ENCODE peak calls at places on chromosomes 2 and 18, in seven cellular contexts. Z, G, N, J, M, I and B are unnamed samples.
A peak's percentile ranks its signal among the peaks of the same experiment; 100 is the strongest.

GRCh38 chr2:241617431-241618154 is 19.4 kb downstream of the THAP4 start:
- DNase-seq in M (peak; percentile 91), Z (no peak), J (peak; percentile 88), I (no peak), N (no peak), G (no peak), B (no peak)

GRCh38 chr2:238566001-238566645 is 139.4 kb downstream of the ASB1 start:
- DNase-seq in M (no peak), N (no peak), J (no peak), I (no peak), Z (no peak), G (no peak), B (no peak)

GRCh38 chr2:212712466-212712865 is 173.9 kb upstream of the ERBB4 start:
- DNase-seq in Z (no peak), N (no peak), G (no peak), I (no peak), J (no peak), M (no peak), B (no peak)

GRCh38 chr2:2039826-2040225 is 291.2 kb downstream of the MYT1L start:
- DNase-seq in J (no peak), M (no peak), N (no peak), G (no peak), Z (no peak), I (no peak), B (no peak)

GRCh38 chr2:19474128-19474527 is 115.7 kb upstream of the OSR1 start:
- DNase-seq in M (no peak), I (no peak), Z (no peak), N (no peak), J (no peak), G (no peak), B (peak; percentile 70)

GRCh38 chr2:220736778-220737177 is 835.3 kb downstream of the EPHA4 start:
- DNase-seq in G (no peak), N (no peak), J (no peak), M (peak; percentile 47), I (no peak), Z (no peak), B (no peak)

GRCh38 chr2:178279142-178279541 is 84.8 kb downstream of the OSBPL6 start:
- DNase-seq in N (no peak), J (no peak), I (no peak), G (peak; percentile 76), Z (no peak), M (peak; percentile 54), B (peak; percentile 92)

GRCh38 chr2:230614913-230615332 is 97.7 kb upstream of the CAB39 start:
- DNase-seq in Z (no peak), M (peak; percentile 26), J (no peak), N (peak; percentile 39), I (no peak), G (no peak), B (peak; percentile 62)

GRCh38 chr2:214127178-214127970 is 283.5 kb upstream of the VWC2L start:
- DNase-seq in I (peak; percentile 20), G (peak; percentile 69), Z (no peak), M (peak; percentile 90), N (no peak), J (no peak), B (peak; percentile 89)

GRCh38 chr18:45254683-45255082 is 360.6 kb upstream of the SLC14A2 start:
- DNase-seq in N (no peak), G (no peak), I (peak; percentile 19), J (no peak), Z (no peak), M (no peak), B (peak; percentile 13)

GRCh38 chr2:24409700-24410556 is 49.6 kb upstream of the ITSN2 start:
- DNase-seq in M (peak; percentile 87), I (peak; percentile 52), G (peak; percentile 67), J (peak; percentile 77), N (peak; percentile 34), Z (no peak), B (peak; percentile 49)